ENCODE peak calls at places on chromosomes 4 and X, in nine cellular contexts. K is adrenal gland, B is AG10803, X is skeletal muscle cell, H is OCI-LY7, M is neuronal stem cell, C is epithelial cell of proximal tubule, O is mesenchymal stem cell, U is IMR-90. Q is an unnamed sample.

GRCh38 chr4:108181704-108182103 is 13.0 kb upstream of the LEF1 start:
- DNase-seq in X (no peak), H (peak; percentile 59), C (no peak), O (no peak), B (no peak), U (no peak), M (no peak), K (no peak), Q (peak; percentile 4)

GRCh38 chrX:13101439-13102139 is 57.2 kb upstream of the FAM9C start:
- DNase-seq in B (peak; percentile 85), C (peak; percentile 57), X (peak; percentile 79), H (no peak), U (peak; percentile 86), K (peak; percentile 78), M (no peak), O (peak; percentile 89), Q (peak; percentile 85)

GRCh38 chrX:42093756-42094155 is 170.4 kb upstream of the CASK start:
- DNase-seq in O (peak; percentile 55), B (no peak), M (no peak), C (no peak), K (no peak), H (no peak), U (peak; percentile 40), X (no peak), Q (no peak)

GRCh38 chr4:74527049-74527448 is 82.1 kb downstream of the AREG start:
- DNase-seq in B (no peak), U (no peak), H (no peak), O (peak; percentile 82), K (no peak), X (no peak), M (no peak), C (no peak), Q (no peak)

GRCh38 chrX:106802388-106803275 is at the start of gene TBC1D8B:
- DNase-seq in B (peak; percentile 89), K (peak; percentile 86), C (peak; percentile 53), H (peak; percentile 75), U (peak; percentile 92), O (peak; percentile 92), M (peak; percentile 67), X (peak; percentile 81), Q (peak; percentile 4)

GRCh38 chrX:52271212-52271611 is 86.5 kb downstream of the MAGED4 start:
- DNase-seq in C (peak; percentile 10), X (no peak), O (peak; percentile 29), H (peak; percentile 32), K (no peak), M (no peak), B (peak; percentile 0), U (no peak), Q (peak; percentile 36)

GRCh38 chrX:14936561-14936960 is 63.3 kb downstream of the MOSPD2 start:
- DNase-seq in U (peak; percentile 81), C (peak; percentile 30), O (peak; percentile 79), H (no peak), K (peak; percentile 2), X (no peak), M (no peak), B (peak; percentile 72), Q (peak; percentile 61)

GRCh38 chr4:124804584-124804983 is 92.1 kb upstream of the ANKRD50 start:
- DNase-seq in O (peak; percentile 16), U (peak; percentile 18), M (no peak), C (peak; percentile 35), X (no peak), K (no peak), B (peak; percentile 8), H (no peak), Q (no peak)

GRCh38 chr4:27524224-27524623 is 663.6 kb downstream of the STIM2 start:
- DNase-seq in H (no peak), O (no peak), K (no peak), M (no peak), B (no peak), C (no peak), X (peak; percentile 5), U (no peak), Q (no peak)

GRCh38 chr4:180913750-180914149 is 1329.5 kb upstream of the TENM3 start:
- DNase-seq in B (peak; percentile 61), H (no peak), M (peak; percentile 1), X (peak; percentile 17), U (peak; percentile 72), O (peak; percentile 6), K (no peak), C (peak; percentile 89), Q (no peak)

GRCh38 chr4:3287271-3287971 is 5.4 kb upstream of the RGS12 start:
- DNase-seq in O (no peak), H (no peak), K (no peak), U (no peak), B (no peak), M (no peak), X (no peak), C (no peak), Q (no peak)

GRCh38 chrX:38561951-38562719 is 793 bp downstream of the TSPAN7 start:
- DNase-seq in O (peak; percentile 2), X (no peak), B (no peak), U (no peak), M (peak; percentile 14), H (no peak), C (no peak), K (peak; percentile 29), Q (no peak)

GRCh38 chr4:112425823-112426222 is 90.2 kb downstream of the NEUROG2 start:
- DNase-seq in X (no peak), K (no peak), O (no peak), C (no peak), M (no peak), U (no peak), H (no peak), B (no peak), Q (no peak)

GRCh38 chrX:7146703-7147430 is 645 bp upstream of the STS start:
- DNase-seq in M (no peak), B (no peak), C (no peak), H (peak; percentile 59), K (no peak), X (no peak), O (peak; percentile 19), U (no peak), Q (no peak)

GRCh38 chr4:88027611-88028608 is 20.5 kb downstream of the PKD2 start:
- DNase-seq in U (peak; percentile 95), B (peak; percentile 88), M (no peak), K (no peak), C (peak; percentile 84), O (peak; percentile 94), H (no peak), X (peak; percentile 72), Q (peak; percentile 68)

GRCh38 chr4:17072483-17072882 is 174.0 kb upstream of the LDB2 start:
- DNase-seq in M (no peak), B (no peak), O (peak; percentile 55), X (no peak), H (no peak), U (peak; percentile 42), K (peak; percentile 9), C (no peak), Q (no peak)

GRCh38 chr4:55184600-55185523 is 59.5 kb upstream of the KDR start:
- DNase-seq in H (peak; percentile 54), B (peak; percentile 73), C (no peak), M (no peak), K (peak; percentile 19), U (peak; percentile 66), X (peak; percentile 75), O (peak; percentile 76), Q (peak; percentile 16)

GRCh38 chrX:21766101-21766500 is 8.2 kb upstream of the SMPX start:
- DNase-seq in B (no peak), H (no peak), X (no peak), M (no peak), U (no peak), O (no peak), K (no peak), C (no peak), Q (no peak)

GRCh38 chr4:115580901-115581300 is 467.5 kb upstream of the NDST4 start:
- DNase-seq in M (no peak), O (no peak), U (no peak), H (no peak), X (no peak), B (no peak), K (no peak), C (no peak), Q (no peak)

GRCh38 chr4:124321370-124321769 is 391.2 kb downstream of the ANKRD50 start:
- DNase-seq in K (no peak), M (no peak), X (no peak), C (no peak), O (peak; percentile 26), H (no peak), B (no peak), U (peak; percentile 17), Q (no peak)

GRCh38 chr4:67452100-67452887 is 93.0 kb downstream of the CENPC start:
- DNase-seq in O (no peak), X (no peak), B (no peak), H (no peak), C (no peak), U (peak; percentile 4), K (no peak), M (no peak), Q (no peak)

GRCh38 chrX:34810364-34810763 is 132.2 kb upstream of the FAM47B start:
- DNase-seq in M (no peak), X (peak; percentile 2), B (peak; percentile 14), C (no peak), H (no peak), K (no peak), U (peak; percentile 60), O (peak; percentile 9), Q (peak; percentile 2)

GRCh38 chrX:100413231-100413630 is 3.2 kb upstream of the PCDH19 start:
- DNase-seq in O (peak; percentile 50), U (peak; percentile 48), M (no peak), B (peak; percentile 49), K (peak; percentile 59), X (peak; percentile 8), C (no peak), H (peak; percentile 38), Q (peak; percentile 56)

GRCh38 chrX:11341274-11342256 is 48.4 kb downstream of the AMELX start:
- DNase-seq in C (peak; percentile 64), O (peak; percentile 86), U (peak; percentile 79), B (peak; percentile 71), H (peak; percentile 20), M (no peak), X (peak; percentile 91), K (peak; percentile 45), Q (peak; percentile 81)
- H3K4me3 ChIP-seq in C (no peak overlapping the region), O (no peak overlapping the region), U (no peak overlapping the region), B (no peak overlapping the region), H (peak overlapping the region; percentile 30), M (no peak overlapping the region), X (no peak overlapping the region), K (no peak overlapping the region), Q (no peak overlapping the region)

GRCh38 chr4:86498560-86499166 is 95.5 kb upstream of the PTPN13 start:
- DNase-seq in U (peak; percentile 68), H (peak; percentile 50), B (peak; percentile 75), C (no peak), X (peak; percentile 33), M (no peak), K (peak; percentile 21), O (peak; percentile 65), Q (peak; percentile 73)
- H3K4me3 ChIP-seq in U (no peak overlapping the region), H (no peak overlapping the region), B (no peak overlapping the region), C (no peak overlapping the region), X (no peak overlapping the region), M (no peak overlapping the region), K (no peak overlapping the region), O (no peak overlapping the region), Q (no peak overlapping the region)

GRCh38 chrX:67546496-67547423 is 2.9 kb downstream of the AR start:
- DNase-seq in K (no peak), U (no peak), H (no peak), C (no peak), X (no peak), B (no peak), O (peak; percentile 26), M (no peak), Q (no peak)
- H3K4me3 ChIP-seq in K (no peak overlapping the region), U (peak overlapping the region; percentile 40), H (no peak overlapping the region), C (peak overlapping the region; percentile 59), X (peak overlapping the region; percentile 59), B (peak overlapping the region; percentile 67), O (peak overlapping the region; percentile 78), M (peak overlapping the region; percentile 86), Q (no peak overlapping the region)

GRCh38 chr4:83110970-83111369 is 3.6 kb downstream of the PLAC8 start:
- DNase-seq in U (no peak), C (no peak), K (no peak), M (no peak), X (no peak), O (no peak), H (no peak), B (no peak), Q (peak; percentile 31)
- H3K4me3 ChIP-seq in U (no peak overlapping the region), C (no peak overlapping the region), K (no peak overlapping the region), M (no peak overlapping the region), X (no peak overlapping the region), O (no peak overlapping the region), H (no peak overlapping the region), B (no peak overlapping the region), Q (peak overlapping the region; percentile 67)